ENCODE peak calls at places on chromosomes 2 and 18, in six cellular contexts. N, J, X, A, Z and G are unnamed samples.

GRCh38 chr18:46424898-46425297 is 232.1 kb downstream of the LOXHD1 start:
- DNase-seq in N (no peak), J (peak; percentile 30), X (peak; percentile 78), A (no peak), Z (no peak), G (no peak)

GRCh38 chr2:23375448-23375847 is 9.5 kb upstream of the KLHL29 start:
- DNase-seq in N (peak; percentile 65), J (no peak), X (peak; percentile 76), A (no peak), Z (no peak), G (no peak)

GRCh38 chr18:24014986-24015896 is 687 bp downstream of the TTC39C start:
- DNase-seq in N (peak; percentile 69), J (peak; percentile 64), X (peak; percentile 55), A (peak; percentile 21), Z (peak; percentile 22), G (no peak)

GRCh38 chr2:55049794-55050132 is 488 bp downstream of the RTN4 start:
- DNase-seq in N (no peak), J (no peak), X (no peak), A (no peak), Z (peak; percentile 18), G (no peak)

GRCh38 chr2:41703123-41703522 is 344.7 kb upstream of the PKDCC start:
- DNase-seq in N (no peak), J (no peak), X (no peak), A (no peak), Z (no peak), G (no peak)

GRCh38 chr2:200342235-200342634 is 35.7 kb downstream of the SPATS2L start:
- DNase-seq in N (no peak), J (no peak), X (no peak), A (no peak), Z (no peak), G (no peak)

GRCh38 chr2:213145723-213146242 is 5.6 kb downstream of the IKZF2 start:
- DNase-seq in N (no peak), J (no peak), X (no peak), A (no peak), Z (no peak), G (no peak)

GRCh38 chr2:7428444-7429204 is 511.4 kb downstream of the RNF144A start:
- DNase-seq in N (peak; percentile 63), J (no peak), X (no peak), A (no peak), Z (no peak), G (no peak)

GRCh38 chr2:175815537-175815936 is 186.5 kb downstream of the LNPK start:
- DNase-seq in N (no peak), J (no peak), X (no peak), A (no peak), Z (no peak), G (no peak)

GRCh38 chr2:217218269-217219140 is 358.6 kb upstream of the TNP1 start:
- DNase-seq in N (no peak), J (peak; percentile 51), X (no peak), A (no peak), Z (peak; percentile 13), G (no peak)

GRCh38 chr18:35334821-35335220 is 9.4 kb downstream of the ZNF24 start:
- DNase-seq in N (no peak), J (no peak), X (no peak), A (no peak), Z (no peak), G (no peak)

GRCh38 chr2:169247231-169247630 is 115.1 kb downstream of the LRP2 start:
- DNase-seq in N (no peak), J (no peak), X (no peak), A (no peak), Z (no peak), G (no peak)

GRCh38 chr2:237692601-237693079 is 65.3 kb downstream of the LRRFIP1 start:
- DNase-seq in N (peak; percentile 39), J (no peak), X (peak; percentile 61), A (no peak), Z (peak; percentile 43), G (no peak)
- H3K4me1 ChIP-seq in N (peaks cover 52% of the 10 kb centered on the region), J (peaks cover 65% of the 10 kb centered on the region), X (peaks cover 42% of the 10 kb centered on the region), A (peaks cover 40% of the 10 kb centered on the region), Z (peaks cover 83% of the 10 kb centered on the region), G (peaks cover 79% of the 10 kb centered on the region)

GRCh38 chr2:67999332-67999731 is 63.5 kb downstream of the C1D start:
- DNase-seq in N (no peak), J (no peak), X (no peak), A (no peak), Z (no peak), G (no peak)

GRCh38 chr2:68000170-68000825 is 62.5 kb downstream of the C1D start:
- DNase-seq in N (no peak), J (no peak), X (no peak), A (no peak), Z (no peak), G (no peak)

GRCh38 chr2:67997528-67998267 is 65.1 kb downstream of the C1D start:
- DNase-seq in N (no peak), J (peak; percentile 56), X (no peak), A (no peak), Z (no peak), G (no peak)

GRCh38 chr2:67994716-67995115 is 68.1 kb downstream of the C1D start:
- DNase-seq in N (no peak), J (no peak), X (no peak), A (no peak), Z (no peak), G (no peak)

DNA sequence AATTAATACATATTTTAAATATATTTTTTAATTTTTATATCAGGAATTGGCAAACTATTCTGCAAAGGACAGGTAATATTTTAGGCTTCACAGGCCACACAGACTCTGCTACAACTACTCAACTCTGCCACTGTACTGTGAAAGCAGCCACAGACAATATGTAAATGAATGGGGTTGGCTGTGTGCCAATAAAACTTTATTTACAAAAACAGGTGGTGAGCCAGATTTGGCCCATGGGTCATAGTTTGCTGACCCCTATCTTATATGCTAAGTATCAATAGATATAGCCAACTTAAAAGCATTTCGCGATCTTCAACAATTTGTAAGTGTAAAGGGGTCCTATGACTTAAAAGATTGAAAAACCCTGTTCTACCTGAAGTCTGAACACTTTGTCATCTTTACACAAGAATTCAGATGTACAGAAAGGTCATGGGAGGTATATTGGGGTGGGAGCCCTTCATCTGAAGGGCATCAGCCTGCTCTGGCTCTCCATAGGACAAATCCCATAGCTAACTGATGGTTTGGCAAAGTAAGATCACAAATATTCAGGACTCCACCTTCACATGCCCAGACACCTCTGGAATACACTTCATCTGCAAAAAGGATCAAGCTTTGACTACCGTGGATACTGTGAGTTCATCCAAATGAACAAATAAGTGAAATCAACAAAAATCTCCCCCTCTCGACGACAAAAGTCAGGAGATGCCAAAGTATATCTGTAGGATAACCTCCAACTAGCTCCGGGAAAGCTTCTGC is 65.9 kb downstream of the C1D start:
- DNase-seq in N (no peak), J (no peak), X (no peak), A (no peak), Z (no peak), G (no peak)
- H3K4me3 ChIP-seq in N (no peak overlapping the region), J (no peak overlapping the region), X (no peak overlapping the region), A (no peak overlapping the region), Z (no peak overlapping the region), G (no peak overlapping the region)

DNA sequence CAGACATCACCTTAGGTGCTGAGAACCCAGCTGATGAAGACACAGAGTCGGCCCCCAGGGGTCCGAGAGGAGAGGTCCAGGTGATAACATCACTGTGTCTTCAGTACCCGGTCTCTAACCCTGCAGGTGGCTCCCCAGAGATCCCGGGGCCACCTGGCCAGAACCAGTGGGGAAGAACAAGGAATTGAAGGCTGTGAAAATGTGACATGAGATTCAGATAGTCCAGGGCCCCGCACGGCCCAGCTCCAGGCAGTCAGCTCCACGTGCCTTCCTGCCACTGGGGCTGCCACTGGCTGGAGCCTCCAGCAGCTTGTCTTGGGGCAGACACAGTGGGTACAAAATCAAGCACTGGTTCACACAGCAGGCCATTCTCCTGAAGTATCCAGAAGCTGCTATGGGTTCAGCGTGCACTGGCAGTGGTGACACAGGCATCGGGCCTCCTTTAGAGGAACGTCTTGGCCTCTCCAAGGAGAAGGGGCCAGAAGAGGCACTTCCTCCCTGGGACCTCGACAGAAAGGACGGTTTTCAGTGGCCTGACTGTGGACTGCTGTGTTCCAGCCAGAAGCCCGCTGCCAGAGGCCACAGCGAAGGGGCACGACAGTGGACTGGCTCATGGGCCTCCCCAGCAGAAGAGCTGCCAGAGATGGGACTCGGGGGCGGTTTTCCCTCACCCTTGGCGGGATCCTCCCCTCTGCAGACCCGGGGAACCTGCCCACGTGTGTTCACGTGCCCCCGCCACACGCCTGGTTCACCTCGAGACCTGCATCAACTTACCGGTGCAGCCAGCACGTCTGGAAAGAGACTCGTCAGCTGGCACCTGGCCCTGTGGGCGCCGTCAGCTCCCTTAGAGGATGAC is 150.4 kb downstream of the HDAC4 start:
- DNase-seq in N (no peak), J (no peak), X (no peak), A (no peak), Z (peak; percentile 41), G (no peak)
- H3K4me1 ChIP-seq in N (peaks cover 29% of the 10 kb centered on the region), J (peaks cover 19% of the 10 kb centered on the region), X (peaks cover 18% of the 10 kb centered on the region), A (peaks cover 37% of the 10 kb centered on the region), Z (peaks cover 95% of the 10 kb centered on the region), G (peaks cover 33% of the 10 kb centered on the region)

GRCh38 chr18:2183432-2183831 is 387.9 kb downstream of the METTL4 start:
- DNase-seq in N (no peak), J (no peak), X (no peak), A (no peak), Z (no peak), G (no peak)

GRCh38 chr18:2173464-2173863 is 397.8 kb downstream of the METTL4 start:
- DNase-seq in N (no peak), J (no peak), X (peak; percentile 2), A (no peak), Z (no peak), G (no peak)

GRCh38 chr18:2179498-2180183 is 391.7 kb downstream of the METTL4 start:
- DNase-seq in N (no peak), J (no peak), X (no peak), A (no peak), Z (no peak), G (no peak)

GRCh38 chr18:2180586-2180985 is 390.7 kb downstream of the METTL4 start:
- DNase-seq in N (no peak), J (no peak), X (no peak), A (no peak), Z (no peak), G (no peak)

DNA sequence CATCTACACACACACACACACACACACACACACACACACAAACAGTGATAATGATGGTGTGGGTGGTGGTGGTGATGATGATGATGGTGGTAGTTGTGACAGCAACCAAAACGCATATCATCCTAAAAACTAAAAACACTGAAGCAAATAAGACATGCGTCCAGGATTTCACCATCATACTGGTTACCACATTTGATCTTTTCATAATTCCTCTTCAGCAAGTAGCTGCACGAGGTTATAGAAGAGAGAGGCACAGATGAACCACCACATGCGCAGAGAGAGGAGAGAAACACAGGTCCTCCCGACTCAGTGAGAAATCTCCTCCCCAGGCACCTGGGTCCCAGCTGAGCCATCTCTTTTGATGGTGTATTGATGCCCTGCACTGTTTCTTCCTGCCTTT is 393.3 kb downstream of the METTL4 start:
- DNase-seq in N (no peak), J (no peak), X (no peak), A (no peak), Z (no peak), G (no peak)
- H3K4me3 ChIP-seq in N (no peak overlapping the region), J (no peak overlapping the region), X (no peak overlapping the region), A (no peak overlapping the region), Z (no peak overlapping the region), G (no peak overlapping the region)